ENCODE peak calls at places on chromosomes 11 and 22, in eight cellular contexts. R is NCI-H1417; G is activated T-cell treated with anti-CD3 and anti-CD28 coated beads, Interleukin-2, amount 50 U/mL, for 24 hours; O is GM12891; Z is IMR-90; S is right atrium auricular region; F is DMS153; M is EL. N is an unnamed sample.

GRCh38 chr11:126862664-126863247 is 137.8 kb downstream of the KIRREL3 start:
- DNase-seq in R (peak), G (no peak), O (no peak), Z (no peak), S (no peak), F (peak), M (no peak), N (no peak)

GRCh38 chr22:40224702-40225101 is 47.0 kb downstream of the TNRC6B start:
- DNase-seq in R (no peak), G (peak), O (no peak), Z (peak), S (no peak), F (no peak), M (no peak), N (no peak)

GRCh38 chr11:77752518-77752917 is 68.0 kb downstream of the RSF1 start:
- DNase-seq in R (no peak), G (no peak), O (no peak), Z (peak), S (no peak), F (no peak), M (no peak), N (peak)

GRCh38 chr22:17569971-17570511 is 6.7 kb downstream of the SLC25A18 start:
- DNase-seq in R (no peak), G (no peak), O (no peak), Z (peak), S (peak), F (no peak), M (peak), N (peak)

GRCh38 chr22:33715626-33716025 is 204.7 kb downstream of the LARGE1 start:
- DNase-seq in R (no peak), G (no peak), O (no peak), Z (no peak), S (no peak), F (no peak), M (no peak), N (no peak)

GRCh38 chr11:58769308-58769707 is 37.6 kb upstream of the GLYAT start:
- DNase-seq in R (no peak), G (no peak), O (no peak), Z (no peak), S (no peak), F (no peak), M (no peak), N (no peak)

GRCh38 chr11:102305352-102306047 is 11.8 kb upstream of the BIRC3 start:
- DNase-seq in R (no peak), G (no peak), O (no peak), Z (no peak), S (no peak), F (no peak), M (no peak), N (no peak)

GRCh38 chr11:124746621-124747243 is 5.3 kb downstream of the VSIG2 start:
- DNase-seq in R (peak), G (peak), O (peak), Z (peak), S (peak), F (peak), M (peak), N (peak)

GRCh38 chr22:23011105-23011674 is 59.1 kb upstream of the GNAZ start:
- DNase-seq in R (no peak), G (no peak), O (no peak), Z (no peak), S (no peak), F (no peak), M (no peak), N (no peak)

GRCh38 chr22:29872145-29872893 is 10.7 kb upstream of the MTMR3 start:
- DNase-seq in R (no peak), G (no peak), O (no peak), Z (no peak), S (no peak), F (no peak), M (no peak), N (no peak)

GRCh38 chr22:46072030-46072881 is 78.1 kb upstream of the PPARA start:
- DNase-seq in R (no peak), G (peak), O (no peak), Z (peak), S (no peak), F (no peak), M (peak), N (peak)

GRCh38 chr11:94424662-94425061 is 23.4 kb upstream of the GPR83 start:
- DNase-seq in R (no peak), G (no peak), O (no peak), Z (peak), S (no peak), F (no peak), M (peak), N (peak)

GRCh38 chr22:49183826-49184216 is 643.9 kb downstream of the BRD1 start:
- DNase-seq in R (no peak), G (no peak), O (no peak), Z (no peak), S (no peak), F (peak), M (no peak), N (no peak)

GRCh38 chr11:64268687-64269379 is 15.6 kb downstream of the BAD start:
- DNase-seq in R (no peak), G (peak), O (no peak), Z (peak), S (peak), F (no peak), M (peak), N (peak)

GRCh38 chr11:68333176-68333575 is 20.8 kb downstream of the LRP5 start:
- DNase-seq in R (no peak), G (no peak), O (no peak), Z (no peak), S (no peak), F (no peak), M (no peak), N (no peak)

GRCh38 chr11:95972055-95972454 is 48.1 kb upstream of the MTMR2 start:
- DNase-seq in R (no peak), G (no peak), O (no peak), Z (peak), S (no peak), F (no peak), M (no peak), N (peak)

GRCh38 chr11:44621140-44621681 is 55.7 kb downstream of the CD82 start:
- DNase-seq in R (peak), G (peak), O (peak), Z (peak), S (peak), F (no peak), M (peak), N (peak)

GRCh38 chr11:68968306-68969255 is 12.2 kb downstream of the MRGPRD start:
- DNase-seq in R (no peak), G (no peak), O (no peak), Z (no peak), S (no peak), F (no peak), M (no peak), N (no peak)

GRCh38 chr11:106608677-106609076 is 409.6 kb downstream of the GUCY1A2 start:
- DNase-seq in R (no peak), G (no peak), O (no peak), Z (peak), S (no peak), F (no peak), M (peak), N (peak)

GRCh38 chr11:43736502-43737193 is 56.1 kb downstream of the HSD17B12 start:
- DNase-seq in R (no peak), G (no peak), O (no peak), Z (peak), S (no peak), F (no peak), M (peak), N (peak)

GRCh38 chr11:131581006-131581405 is 210.6 kb downstream of the NTM start:
- DNase-seq in R (no peak), G (no peak), O (no peak), Z (no peak), S (no peak), F (no peak), M (no peak), N (no peak)

GRCh38 chr22:43205261-43205691 is 18.3 kb upstream of the TTLL12 start:
- DNase-seq in R (no peak), G (no peak), O (no peak), Z (no peak), S (no peak), F (no peak), M (no peak), N (no peak)

GRCh38 chr22:49863936-49864335 is 10.3 kb downstream of the ZBED4 start:
- DNase-seq in R (no peak), G (no peak), O (no peak), Z (no peak), S (no peak), F (no peak), M (no peak), N (peak)

GRCh38 chr11:6468712-6469495 is 4.8 kb downstream of the TRIM3 start:
- DNase-seq in R (no peak), G (no peak), O (peak), Z (peak), S (peak), F (peak), M (peak), N (peak)

GRCh38 chr11:61833926-61834277 is 5.8 kb downstream of the FADS2 start:
- DNase-seq in R (no peak), G (no peak), O (no peak), Z (no peak), S (no peak), F (no peak), M (no peak), N (no peak)

GRCh38 chr11:128948583-128948982 is 5.9 kb upstream of the TP53AIP1 start:
- DNase-seq in R (no peak), G (no peak), O (no peak), Z (no peak), S (no peak), F (no peak), M (no peak), N (peak)

GRCh38 chr11:2534957-2535672 is 90.3 kb downstream of the KCNQ1 start:
- DNase-seq in R (no peak), G (no peak), O (no peak), Z (no peak), S (no peak), F (no peak), M (no peak), N (no peak)

GRCh38 chr22:28711820-28712777 is 29.5 kb downstream of the CHEK2 start:
- DNase-seq in R (no peak), G (no peak), O (no peak), Z (peak), S (no peak), F (no peak), M (peak), N (peak)

GRCh38 chr11:48017105-48017874 is 36.9 kb downstream of the PTPRJ start:
- DNase-seq in R (no peak), G (no peak), O (no peak), Z (no peak), S (no peak), F (no peak), M (no peak), N (no peak)

GRCh38 chr11:34850339-34850738 is 65.8 kb downstream of the APIP start:
- DNase-seq in R (no peak), G (no peak), O (no peak), Z (no peak), S (peak), F (no peak), M (no peak), N (peak)

GRCh38 chr11:69808708-69809107 is 10.5 kb downstream of the FGF3 start:
- DNase-seq in R (no peak), G (no peak), O (no peak), Z (peak), S (no peak), F (no peak), M (peak), N (no peak)

GRCh38 chr11:57649826-57650738 is at the start of gene YPEL4:
- DNase-seq in R (peak), G (peak), O (no peak), Z (peak), S (no peak), F (no peak), M (peak), N (peak)

GRCh38 chr11:131874070-131874469 is 503.7 kb downstream of the NTM start:
- DNase-seq in R (no peak), G (no peak), O (no peak), Z (no peak), S (no peak), F (no peak), M (no peak), N (no peak)

GRCh38 chr11:123548774-123549173 is 105.7 kb downstream of the SCN3B start:
- DNase-seq in R (no peak), G (no peak), O (no peak), Z (no peak), S (no peak), F (no peak), M (no peak), N (no peak)

GRCh38 chr11:36186797-36187196 is 102.4 kb downstream of the COMMD9 start:
- DNase-seq in R (no peak), G (no peak), O (no peak), Z (no peak), S (no peak), F (no peak), M (no peak), N (no peak)

GRCh38 chr11:133892584-133893380 is 47.5 kb upstream of the SPATA19 start:
- DNase-seq in R (no peak), G (no peak), O (no peak), Z (no peak), S (peak), F (no peak), M (no peak), N (no peak)

GRCh38 chr11:109885006-109885405 is 208.2 kb upstream of the ZC3H12C start:
- DNase-seq in R (no peak), G (no peak), O (no peak), Z (no peak), S (no peak), F (no peak), M (no peak), N (no peak)

GRCh38 chr11:70522613-70523311 is 124.4 kb downstream of the CTTN start:
- DNase-seq in R (peak), G (no peak), O (no peak), Z (no peak), S (no peak), F (peak), M (no peak), N (no peak)

GRCh38 chr11:1125803-1126202 is 31.9 kb upstream of the MUC5AC start:
- DNase-seq in R (no peak), G (peak), O (no peak), Z (no peak), S (no peak), F (no peak), M (no peak), N (no peak)

GRCh38 chr11:115717215-115717584 is 213.0 kb upstream of the CADM1 start:
- DNase-seq in R (no peak), G (no peak), O (no peak), Z (peak), S (no peak), F (no peak), M (no peak), N (no peak)

N was measured in fibroblast of villous mesenchyme.